ENCODE peak calls at places on chromosome 5, in nine cellular contexts. One of them, this sample, is unnamed.

GRCh38 chr5:136190904-136191303 is 2.1 kb downstream of the SMIM32 start:
- DNase-seq in NCI-H1436 treated with DMSO at 0.1 percent for 48 hours: no peak
- DNase-seq in NCI-H1417: no peak
- DNase-seq in non-pigmented ciliary epithelial cell: no peak
- DNase-seq in RPMI7951: no peak
- DNase-seq in AG10803: no peak
- DNase-seq in psoas muscle: no peak
- DNase-seq in Peyer's patch: no peak
- DNase-seq in nephron progenitor cell: no peak
- DNase-seq in this sample: no peak

GRCh38 chr5:52734557-52734956 is 53.2 kb upstream of the ITGA1 start:
- DNase-seq in NCI-H1436 treated with DMSO at 0.1 percent for 48 hours: no peak
- DNase-seq in NCI-H1417: no peak
- DNase-seq in non-pigmented ciliary epithelial cell: no peak
- DNase-seq in RPMI7951: no peak
- DNase-seq in AG10803: no peak
- DNase-seq in psoas muscle: no peak
- DNase-seq in Peyer's patch: no peak
- DNase-seq in nephron progenitor cell: no peak
- DNase-seq in this sample: no peak

GRCh38 chr5:88707216-88707965 is 175.6 kb downstream of the MEF2C start:
- DNase-seq in NCI-H1436 treated with DMSO at 0.1 percent for 48 hours: no peak
- DNase-seq in NCI-H1417: no peak
- DNase-seq in non-pigmented ciliary epithelial cell: no peak
- DNase-seq in RPMI7951: peak; percentile 81
- DNase-seq in AG10803: peak; percentile 43
- DNase-seq in psoas muscle: no peak
- DNase-seq in Peyer's patch: no peak
- DNase-seq in nephron progenitor cell: no peak
- DNase-seq in this sample: no peak

GRCh38 chr5:152288499-152288898 is 116.6 kb downstream of the NMUR2 start:
- DNase-seq in NCI-H1436 treated with DMSO at 0.1 percent for 48 hours: no peak
- DNase-seq in NCI-H1417: no peak
- DNase-seq in non-pigmented ciliary epithelial cell: no peak
- DNase-seq in RPMI7951: no peak
- DNase-seq in AG10803: no peak
- DNase-seq in psoas muscle: peak; percentile 66
- DNase-seq in Peyer's patch: no peak
- DNase-seq in nephron progenitor cell: no peak
- DNase-seq in this sample: no peak

GRCh38 chr5:84239509-84239908 is 145.2 kb downstream of the EDIL3 start:
- DNase-seq in NCI-H1436 treated with DMSO at 0.1 percent for 48 hours: no peak
- DNase-seq in NCI-H1417: no peak
- DNase-seq in non-pigmented ciliary epithelial cell: peak; percentile 45
- DNase-seq in RPMI7951: peak; percentile 84
- DNase-seq in AG10803: peak; percentile 63
- DNase-seq in psoas muscle: no peak
- DNase-seq in Peyer's patch: no peak
- DNase-seq in nephron progenitor cell: no peak
- DNase-seq in this sample: no peak

GRCh38 chr5:148788636-148789035 is 37.8 kb upstream of the ADRB2 start:
- DNase-seq in NCI-H1436 treated with DMSO at 0.1 percent for 48 hours: no peak
- DNase-seq in NCI-H1417: no peak
- DNase-seq in non-pigmented ciliary epithelial cell: no peak
- DNase-seq in RPMI7951: peak; percentile 31
- DNase-seq in AG10803: no peak
- DNase-seq in psoas muscle: no peak
- DNase-seq in Peyer's patch: no peak
- DNase-seq in nephron progenitor cell: no peak
- DNase-seq in this sample: no peak

GRCh38 chr5:120529386-120529785 is 65.3 kb downstream of the PRR16 start:
- DNase-seq in NCI-H1436 treated with DMSO at 0.1 percent for 48 hours: no peak
- DNase-seq in NCI-H1417: no peak
- DNase-seq in non-pigmented ciliary epithelial cell: no peak
- DNase-seq in RPMI7951: no peak
- DNase-seq in AG10803: no peak
- DNase-seq in psoas muscle: no peak
- DNase-seq in Peyer's patch: no peak
- DNase-seq in nephron progenitor cell: no peak
- DNase-seq in this sample: no peak

GRCh38 chr5:9168791-9169611 is 376.9 kb downstream of the SEMA5A start:
- DNase-seq in NCI-H1436 treated with DMSO at 0.1 percent for 48 hours: no peak
- DNase-seq in NCI-H1417: no peak
- DNase-seq in non-pigmented ciliary epithelial cell: no peak
- DNase-seq in RPMI7951: peak; percentile 25
- DNase-seq in AG10803: no peak
- DNase-seq in psoas muscle: no peak
- DNase-seq in Peyer's patch: no peak
- DNase-seq in nephron progenitor cell: no peak
- DNase-seq in this sample: no peak

GRCh38 chr5:149217802-149218153 is 53.9 kb upstream of the AFAP1L1 start:
- DNase-seq in NCI-H1436 treated with DMSO at 0.1 percent for 48 hours: no peak
- DNase-seq in NCI-H1417: no peak
- DNase-seq in non-pigmented ciliary epithelial cell: no peak
- DNase-seq in RPMI7951: no peak
- DNase-seq in AG10803: no peak
- DNase-seq in psoas muscle: no peak
- DNase-seq in Peyer's patch: no peak
- DNase-seq in nephron progenitor cell: no peak
- DNase-seq in this sample: no peak

GRCh38 chr5:52725065-52725746 is 62.5 kb upstream of the ITGA1 start:
- DNase-seq in NCI-H1436 treated with DMSO at 0.1 percent for 48 hours: no peak
- DNase-seq in NCI-H1417: no peak
- DNase-seq in non-pigmented ciliary epithelial cell: no peak
- DNase-seq in RPMI7951: peak; percentile 70
- DNase-seq in AG10803: peak; percentile 18
- DNase-seq in psoas muscle: no peak
- DNase-seq in Peyer's patch: no peak
- DNase-seq in nephron progenitor cell: no peak
- DNase-seq in this sample: peak; percentile 31

GRCh38 chr5:90944116-90944515 is 385.5 kb downstream of the ADGRV1 start:
- DNase-seq in NCI-H1436 treated with DMSO at 0.1 percent for 48 hours: no peak
- DNase-seq in NCI-H1417: no peak
- DNase-seq in non-pigmented ciliary epithelial cell: no peak
- DNase-seq in RPMI7951: no peak
- DNase-seq in AG10803: no peak
- DNase-seq in psoas muscle: no peak
- DNase-seq in Peyer's patch: no peak
- DNase-seq in nephron progenitor cell: no peak
- DNase-seq in this sample: no peak

GRCh38 chr5:53406630-53407316 is 73.7 kb upstream of the FST start:
- DNase-seq in NCI-H1436 treated with DMSO at 0.1 percent for 48 hours: no peak
- DNase-seq in NCI-H1417: no peak
- DNase-seq in non-pigmented ciliary epithelial cell: peak; percentile 90
- DNase-seq in RPMI7951: peak; percentile 85
- DNase-seq in AG10803: peak; percentile 88
- DNase-seq in psoas muscle: no peak
- DNase-seq in Peyer's patch: no peak
- DNase-seq in nephron progenitor cell: no peak
- DNase-seq in this sample: no peak

GRCh38 chr5:140801494-140801841 is 611 bp downstream of the PCDHA3 start:
- DNase-seq in NCI-H1436 treated with DMSO at 0.1 percent for 48 hours: no peak
- DNase-seq in NCI-H1417: no peak
- DNase-seq in non-pigmented ciliary epithelial cell: no peak
- DNase-seq in RPMI7951: no peak
- DNase-seq in AG10803: no peak
- DNase-seq in psoas muscle: no peak
- DNase-seq in Peyer's patch: no peak
- DNase-seq in nephron progenitor cell: no peak
- DNase-seq in this sample: no peak

GRCh38 chr5:14286574-14287399 is 143.6 kb downstream of the TRIO start:
- DNase-seq in NCI-H1436 treated with DMSO at 0.1 percent for 48 hours: no peak
- DNase-seq in NCI-H1417: no peak
- DNase-seq in non-pigmented ciliary epithelial cell: no peak
- DNase-seq in RPMI7951: no peak
- DNase-seq in AG10803: no peak
- DNase-seq in psoas muscle: no peak
- DNase-seq in Peyer's patch: no peak
- DNase-seq in nephron progenitor cell: no peak
- DNase-seq in this sample: no peak

GRCh38 chr5:168132186-168132585 is 159.3 kb upstream of the WWC1 start:
- DNase-seq in NCI-H1436 treated with DMSO at 0.1 percent for 48 hours: no peak
- DNase-seq in NCI-H1417: no peak
- DNase-seq in non-pigmented ciliary epithelial cell: peak; percentile 10
- DNase-seq in RPMI7951: peak; percentile 23
- DNase-seq in AG10803: peak; percentile 70
- DNase-seq in psoas muscle: no peak
- DNase-seq in Peyer's patch: no peak
- DNase-seq in nephron progenitor cell: no peak
- DNase-seq in this sample: no peak

GRCh38 chr5:155919125-155919524 is 407.8 kb upstream of the SGCD start:
- DNase-seq in NCI-H1436 treated with DMSO at 0.1 percent for 48 hours: no peak
- DNase-seq in NCI-H1417: no peak
- DNase-seq in non-pigmented ciliary epithelial cell: no peak
- DNase-seq in RPMI7951: no peak
- DNase-seq in AG10803: peak; percentile 54
- DNase-seq in psoas muscle: no peak
- DNase-seq in Peyer's patch: no peak
- DNase-seq in nephron progenitor cell: no peak
- DNase-seq in this sample: no peak

GRCh38 chr5:64939772-64940510 is 171.2 kb downstream of the CWC27 start:
- DNase-seq in NCI-H1436 treated with DMSO at 0.1 percent for 48 hours: no peak
- DNase-seq in NCI-H1417: no peak
- DNase-seq in non-pigmented ciliary epithelial cell: no peak
- DNase-seq in RPMI7951: no peak
- DNase-seq in AG10803: peak; percentile 3
- DNase-seq in psoas muscle: peak; percentile 38
- DNase-seq in Peyer's patch: peak; percentile 47
- DNase-seq in nephron progenitor cell: peak; percentile 24
- DNase-seq in this sample: no peak

GRCh38 chr5:79831910-79832309 is 142.3 kb downstream of the CMYA5 start:
- DNase-seq in NCI-H1436 treated with DMSO at 0.1 percent for 48 hours: no peak
- DNase-seq in NCI-H1417: no peak
- DNase-seq in non-pigmented ciliary epithelial cell: no peak
- DNase-seq in RPMI7951: no peak
- DNase-seq in AG10803: peak; percentile 75
- DNase-seq in psoas muscle: peak; percentile 75
- DNase-seq in Peyer's patch: no peak
- DNase-seq in nephron progenitor cell: no peak
- DNase-seq in this sample: no peak

GRCh38 chr5:181140766-181141165 is 6.6 kb upstream of the OR2V2 start:
- DNase-seq in NCI-H1436 treated with DMSO at 0.1 percent for 48 hours: no peak
- DNase-seq in NCI-H1417: no peak
- DNase-seq in non-pigmented ciliary epithelial cell: no peak
- DNase-seq in RPMI7951: no peak
- DNase-seq in AG10803: no peak
- DNase-seq in psoas muscle: no peak
- DNase-seq in Peyer's patch: no peak
- DNase-seq in nephron progenitor cell: no peak
- DNase-seq in this sample: no peak

GRCh38 chr5:118006229-118006628 is 982.1 kb downstream of the DTWD2 start:
- DNase-seq in NCI-H1436 treated with DMSO at 0.1 percent for 48 hours: no peak
- DNase-seq in NCI-H1417: no peak
- DNase-seq in non-pigmented ciliary epithelial cell: no peak
- DNase-seq in RPMI7951: no peak
- DNase-seq in AG10803: no peak
- DNase-seq in psoas muscle: no peak
- DNase-seq in Peyer's patch: no peak
- DNase-seq in nephron progenitor cell: no peak
- DNase-seq in this sample: no peak

GRCh38 chr5:27708579-27708978 is 670.2 kb upstream of the CDH9 start:
- DNase-seq in NCI-H1436 treated with DMSO at 0.1 percent for 48 hours: no peak
- DNase-seq in NCI-H1417: no peak
- DNase-seq in non-pigmented ciliary epithelial cell: no peak
- DNase-seq in RPMI7951: peak; percentile 32
- DNase-seq in AG10803: no peak
- DNase-seq in psoas muscle: no peak
- DNase-seq in Peyer's patch: no peak
- DNase-seq in nephron progenitor cell: no peak
- DNase-seq in this sample: no peak

GRCh38 chr5:55159763-55160492 is at the start of gene GPX8:
- DNase-seq in NCI-H1436 treated with DMSO at 0.1 percent for 48 hours: no peak
- DNase-seq in NCI-H1417: peak; percentile 1
- DNase-seq in non-pigmented ciliary epithelial cell: peak; percentile 77
- DNase-seq in RPMI7951: peak; percentile 84
- DNase-seq in AG10803: peak; percentile 88
- DNase-seq in psoas muscle: no peak
- DNase-seq in Peyer's patch: no peak
- DNase-seq in nephron progenitor cell: peak; percentile 40
- DNase-seq in this sample: no peak

GRCh38 chr5:32330126-32330971 is 17.6 kb upstream of the MTMR12 start:
- DNase-seq in NCI-H1436 treated with DMSO at 0.1 percent for 48 hours: no peak
- DNase-seq in NCI-H1417: no peak
- DNase-seq in non-pigmented ciliary epithelial cell: no peak
- DNase-seq in RPMI7951: no peak
- DNase-seq in AG10803: no peak
- DNase-seq in psoas muscle: no peak
- DNase-seq in Peyer's patch: no peak
- DNase-seq in nephron progenitor cell: no peak
- DNase-seq in this sample: no peak

GRCh38 chr5:89396262-89396975 is 513.4 kb upstream of the MEF2C start:
- DNase-seq in NCI-H1436 treated with DMSO at 0.1 percent for 48 hours: no peak
- DNase-seq in NCI-H1417: no peak
- DNase-seq in non-pigmented ciliary epithelial cell: no peak
- DNase-seq in RPMI7951: peak; percentile 17
- DNase-seq in AG10803: peak; percentile 37
- DNase-seq in psoas muscle: no peak
- DNase-seq in Peyer's patch: no peak
- DNase-seq in nephron progenitor cell: no peak
- DNase-seq in this sample: no peak

This sample was measured in activated T-helper 9 cell treated with anti-CD3 and anti-CD28 coated beads, Interleukin-2, amount 50 U/mL, for 16 hours.